ENCODE peak calls at places on chromosomes 3 and 15, in eight cellular contexts. F is heart left ventricle, H is dorsolateral prefrontal cortex, U is RWPE1, D is heart right ventricle, B is neuronal stem cell, A is PC-3, Z is suprapubic skin. N is an unnamed sample.
A peak's percentile ranks its signal among the peaks of the same experiment; 100 is the strongest.

GRCh38 chr3:125316949-125317348 is 58.2 kb downstream of the ZNF148 start:
- DNase-seq in F (no peak), H (no peak), U (no peak), D (no peak), B (no peak), A (no peak), Z (no peak), N (no peak)

GRCh38 chr3:151504606-151505005 is 43.7 kb upstream of the IGSF10 start:
- DNase-seq in F (no peak), H (no peak), U (no peak), D (no peak), B (no peak), A (no peak), Z (no peak), N (no peak)

GRCh38 chr15:65215496-65215895 is 4.2 kb upstream of the CILP start:
- DNase-seq in F (no peak), H (no peak), U (no peak), D (no peak), B (no peak), A (no peak), Z (no peak), N (no peak)

GRCh38 chr3:50806031-50806430 is 131.3 kb downstream of the DOCK3 start:
- DNase-seq in F (no peak), H (no peak), U (no peak), D (no peak), B (no peak), A (peak; percentile 5), Z (no peak), N (no peak)

GRCh38 chr15:39599871-39600270 is 19.0 kb downstream of the THBS1 start:
- DNase-seq in F (no peak), H (no peak), U (no peak), D (no peak), B (no peak), A (peak; percentile 59), Z (no peak), N (no peak)

GRCh38 chr3:129560269-129560787 is 17.4 kb downstream of the H1-8 start:
- DNase-seq in F (peak; percentile 62), H (no peak), U (no peak), D (peak; percentile 72), B (no peak), A (no peak), Z (no peak), N (peak; percentile 80)

GRCh38 chr3:71542548-71543370 is 40.8 kb downstream of the FOXP1 start:
- DNase-seq in F (peak; percentile 80), H (peak; percentile 78), U (peak; percentile 35), D (peak; percentile 75), B (no peak), A (peak; percentile 60), Z (peak; percentile 90), N (peak; percentile 94)

GRCh38 chr3:157444789-157445188 is 8.1 kb downstream of the PTX3 start:
- DNase-seq in F (no peak), H (no peak), U (no peak), D (no peak), B (no peak), A (no peak), Z (no peak), N (no peak)

GRCh38 chr15:85141601-85142185 is 160.0 kb downstream of the PDE8A start:
- DNase-seq in F (no peak), H (no peak), U (no peak), D (no peak), B (no peak), A (no peak), Z (no peak), N (no peak)

GRCh38 chr3:15289661-15290060 is 42.7 kb downstream of the SH3BP5 start:
- DNase-seq in F (no peak), H (no peak), U (no peak), D (no peak), B (no peak), A (no peak), Z (no peak), N (no peak)

GRCh38 chr15:68578960-68579935 is at the start of gene CORO2B:
- DNase-seq in F (peak; percentile 57), H (no peak), U (peak; percentile 45), D (peak; percentile 63), B (no peak), A (peak; percentile 29), Z (no peak), N (peak; percentile 86)

GRCh38 chr15:70490148-70490837 is 273.1 kb downstream of the UACA start:
- DNase-seq in F (no peak), H (no peak), U (no peak), D (no peak), B (no peak), A (no peak), Z (no peak), N (peak; percentile 31)

DNA sequence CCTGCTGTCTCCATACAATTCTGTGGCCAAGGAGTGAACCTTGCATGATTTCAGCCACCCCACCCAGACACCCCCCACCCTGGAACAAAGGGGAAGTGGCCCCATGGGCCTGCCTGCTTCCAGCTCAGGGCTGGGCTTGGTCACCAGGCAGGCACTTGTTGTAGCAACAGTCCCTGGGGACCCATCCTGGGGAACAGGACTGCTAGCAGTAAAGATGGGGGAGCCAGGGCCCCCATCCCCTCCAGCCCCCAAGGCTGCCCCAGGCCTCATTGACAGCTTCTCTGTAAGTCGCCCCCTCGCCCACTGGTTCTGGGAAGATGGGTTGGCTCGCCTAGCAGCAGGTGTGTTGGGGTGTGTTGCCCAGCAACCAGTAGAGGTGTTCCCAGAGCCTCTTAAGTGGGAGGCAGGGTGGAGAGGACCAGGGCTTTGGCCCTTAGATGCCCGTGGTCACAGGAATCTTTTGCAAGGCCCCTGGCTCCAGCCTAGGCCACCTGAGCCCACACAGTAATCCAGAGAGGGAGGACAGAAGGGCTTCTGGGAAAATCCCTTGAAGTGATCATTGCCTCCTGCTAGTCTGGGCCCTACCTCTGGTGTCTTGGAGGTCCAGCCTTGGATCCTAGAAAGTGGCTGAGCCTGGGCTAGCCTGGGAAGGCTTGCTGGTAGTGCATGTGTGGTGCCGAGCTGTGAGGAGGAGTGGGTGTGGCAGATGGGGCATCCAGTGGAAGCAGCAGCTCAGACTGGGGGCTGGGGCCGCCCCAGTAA is 48.9 kb downstream of the CYP11A1 start:
- DNase-seq in F (peak; percentile 66), H (no peak), U (no peak), D (peak; percentile 49), B (no peak), A (no peak), Z (no peak), N (no peak)
- H3K27ac ChIP-seq in F (no peak overlapping the region), H (no peak overlapping the region), U (no peak overlapping the region), D (peak overlapping the region; percentile 80), B (no peak overlapping the region), A (no peak overlapping the region), Z (peak overlapping the region; percentile 35), N (peak overlapping the region; percentile 68)

GRCh38 chr3:42366550-42366949 is 43.9 kb downstream of the LYZL4 start:
- DNase-seq in F (no peak), H (no peak), U (no peak), D (no peak), B (no peak), A (no peak), Z (peak; percentile 21), N (no peak)
- H3K27ac ChIP-seq in F (no peak overlapping the region), H (no peak overlapping the region), U (no peak overlapping the region), D (no peak overlapping the region), B (peak overlapping the region; percentile 10), A (no peak overlapping the region), Z (no peak overlapping the region), N (no peak overlapping the region)

GRCh38 chr3:24343084-24343783 is 151.4 kb downstream of the THRB start:
- DNase-seq in F (no peak), H (no peak), U (peak; percentile 9), D (no peak), B (no peak), A (peak; percentile 94), Z (no peak), N (no peak)
- H3K27ac ChIP-seq in F (no peak overlapping the region), H (no peak overlapping the region), U (no peak overlapping the region), D (no peak overlapping the region), B (no peak overlapping the region), A (peak overlapping the region; percentile 86), Z (no peak overlapping the region), N (peak overlapping the region; percentile 14)

GRCh38 chr3:56408761-56409196 is 59.5 kb downstream of the ERC2 start:
- DNase-seq in F (no peak), H (no peak), U (no peak), D (no peak), B (no peak), A (no peak), Z (no peak), N (no peak)

GRCh38 chr3:56411147-56411546 is 57.1 kb downstream of the ERC2 start:
- DNase-seq in F (no peak), H (no peak), U (no peak), D (no peak), B (no peak), A (no peak), Z (no peak), N (no peak)

GRCh38 chr3:56413911-56414310 is 54.4 kb downstream of the ERC2 start:
- DNase-seq in F (no peak), H (no peak), U (no peak), D (no peak), B (no peak), A (peak; percentile 10), Z (no peak), N (no peak)

GRCh38 chr3:56415672-56416071 is 52.6 kb downstream of the ERC2 start:
- DNase-seq in F (no peak), H (peak; percentile 27), U (no peak), D (no peak), B (no peak), A (peak; percentile 6), Z (no peak), N (no peak)

GRCh38 chr3:56410576-56410975 is 57.7 kb downstream of the ERC2 start:
- DNase-seq in F (no peak), H (no peak), U (no peak), D (no peak), B (no peak), A (no peak), Z (no peak), N (no peak)
- H3K27ac ChIP-seq in F (no peak overlapping the region), H (no peak overlapping the region), U (no peak overlapping the region), D (no peak overlapping the region), B (no peak overlapping the region), A (no peak overlapping the region), Z (no peak overlapping the region), N (no peak overlapping the region)

GRCh38 chr15:90074916-90075315 is 27.4 kb downstream of the IDH2 start:
- DNase-seq in F (no peak), H (no peak), U (no peak), D (no peak), B (no peak), A (no peak), Z (no peak), N (no peak)
- H3K27ac ChIP-seq in F (peak overlapping the region; percentile 49), H (no peak overlapping the region), U (peak overlapping the region; percentile 86), D (no peak overlapping the region), B (no peak overlapping the region), A (no peak overlapping the region), Z (peak overlapping the region; percentile 64), N (no peak overlapping the region)

GRCh38 chr3:105933871-105934270 is 65.1 kb upstream of the CBLB start:
- DNase-seq in F (no peak), H (no peak), U (no peak), D (no peak), B (no peak), A (no peak), Z (no peak), N (no peak)
- H3K27ac ChIP-seq in F (no peak overlapping the region), H (no peak overlapping the region), U (no peak overlapping the region), D (no peak overlapping the region), B (no peak overlapping the region), A (no peak overlapping the region), Z (no peak overlapping the region), N (no peak overlapping the region)

N was measured in aorta.